ENCODE peak calls at places on chromosomes 1 and 21, in five cellular contexts. G is cardiac muscle cell, P is HAP-1, A is adrenal gland, E is heart left ventricle. H is an unnamed sample. For H3K27me3, the result is how much of the 10 kb centered on the place peaks cover.

GRCh38 chr1:246117066-246117791 is 389.9 kb downstream of the SMYD3 start:
- DNase-seq in G (peak), P (peak), A (peak), E (no peak), H (peak)

GRCh38 chr1:19910650-19911049 is 12.8 kb downstream of the PLA2G2E start:
- DNase-seq in G (no peak), P (no peak), A (no peak), E (no peak), H (no peak)

GRCh38 chr1:118081387-118081786 is 103.6 kb downstream of the SPAG17 start:
- DNase-seq in G (no peak), P (no peak), A (no peak), E (no peak), H (no peak)

GRCh38 chr1:25875856-25876692 is 566 bp upstream of the PAQR7 start:
- DNase-seq in G (no peak), P (no peak), A (peak), E (no peak), H (no peak)

GRCh38 chr1:25906644-25907300 is 553 bp upstream of the STMN1 start:
- DNase-seq in G (no peak), P (peak), A (peak), E (peak), H (no peak)

GRCh38 chr1:53372501-53372951 is 44.7 kb upstream of the LRP8 start:
- DNase-seq in G (no peak), P (peak), A (no peak), E (no peak), H (no peak)

GRCh38 chr1:204479387-204480136 is 15.0 kb downstream of the PIK3C2B start:
- DNase-seq in G (no peak), P (no peak), A (no peak), E (no peak), H (no peak)

GRCh38 chr1:53957231-53957818 is 11.2 kb downstream of the LRRC42 start:
- DNase-seq in G (no peak), P (no peak), A (no peak), E (no peak), H (no peak)

GRCh38 chr21:38326899-38327298 is 70.1 kb downstream of the KCNJ15 start:
- DNase-seq in G (no peak), P (no peak), A (no peak), E (no peak), H (no peak)

GRCh38 chr1:156433032-156433431 is 64.0 kb downstream of the RHBG start:
- DNase-seq in G (no peak), P (no peak), A (no peak), E (no peak), H (no peak)

GRCh38 chr1:7470904-7471638 is 300.0 kb upstream of the VAMP3 start:
- DNase-seq in G (peak), P (no peak), A (peak), E (peak), H (no peak)

GRCh38 chr1:177181280-177181630 is 10.5 kb downstream of the BRINP2 start:
- DNase-seq in G (no peak), P (no peak), A (peak), E (no peak), H (no peak)

GRCh38 chr1:29811247-29811646 is 574.9 kb downstream of the PTPRU start:
- DNase-seq in G (no peak), P (no peak), A (no peak), E (no peak), H (no peak)

GRCh38 chr1:99230695-99231094 is 33.6 kb upstream of the PLPPR4 start:
- DNase-seq in G (no peak), P (no peak), A (no peak), E (no peak), H (no peak)

GRCh38 chr1:119689511-119689910 is 22.2 kb upstream of the PHGDH start:
- DNase-seq in G (no peak), P (no peak), A (no peak), E (no peak), H (no peak)

GRCh38 chr1:180988221-180988826 is 34.3 kb downstream of the STX6 start:
- DNase-seq in G (peak), P (peak), A (no peak), E (no peak), H (no peak)

GRCh38 chr1:46655848-46656247 is 12.3 kb downstream of the ATPAF1 start:
- DNase-seq in G (no peak), P (no peak), A (no peak), E (no peak), H (no peak)

GRCh38 chr21:44337941-44338895 is 972 bp downstream of the CFAP410 start:
- DNase-seq in G (peak), P (peak), A (peak), E (peak), H (no peak)

GRCh38 chr21:44017601-44018000 is 5.5 kb downstream of the TRAPPC10 start:
- DNase-seq in G (no peak), P (no peak), A (peak), E (no peak), H (no peak)

GRCh38 chr1:15799928-15800835 is 7.3 kb downstream of the UQCRHL start:
- DNase-seq in G (peak), P (peak), A (peak), E (no peak), H (no peak)

GRCh38 chr1:74732960-74733615 is at the start of the genes CRYZ and TYW3:
- DNase-seq in G (peak), P (peak), A (peak), E (peak), H (peak)

GRCh38 chr1:91761303-91761721 is 124.6 kb downstream of the TGFBR3 start:
- DNase-seq in G (no peak), P (peak), A (peak), E (no peak), H (no peak)

GRCh38 chr21:41169701-41170100 is 1.7 kb downstream of the BACE2 start:
- DNase-seq in G (peak), P (no peak), A (no peak), E (no peak), H (no peak)

GRCh38 chr1:182925661-182926060 is 27.3 kb downstream of the SHCBP1L start:
- DNase-seq in G (no peak), P (no peak), A (no peak), E (no peak), H (no peak)

GRCh38 chr1:53068314-53069084 is 6.5 kb downstream of the PODN start:
- DNase-seq in G (no peak), P (peak), A (no peak), E (peak), H (no peak)

GRCh38 chr1:27499142-27499541 is 9.2 kb upstream of the WASF2 start:
- DNase-seq in G (no peak), P (no peak), A (no peak), E (no peak), H (no peak)

GRCh38 chr1:110605901-110606783 is at the start of gene KCNA2:
- DNase-seq in G (peak), P (peak), A (no peak), E (peak), H (no peak)

GRCh38 chr1:32386993-32387392 is 7.2 kb downstream of the BSDC1 start:
- DNase-seq in G (no peak), P (no peak), A (no peak), E (no peak), H (no peak)

DNA sequence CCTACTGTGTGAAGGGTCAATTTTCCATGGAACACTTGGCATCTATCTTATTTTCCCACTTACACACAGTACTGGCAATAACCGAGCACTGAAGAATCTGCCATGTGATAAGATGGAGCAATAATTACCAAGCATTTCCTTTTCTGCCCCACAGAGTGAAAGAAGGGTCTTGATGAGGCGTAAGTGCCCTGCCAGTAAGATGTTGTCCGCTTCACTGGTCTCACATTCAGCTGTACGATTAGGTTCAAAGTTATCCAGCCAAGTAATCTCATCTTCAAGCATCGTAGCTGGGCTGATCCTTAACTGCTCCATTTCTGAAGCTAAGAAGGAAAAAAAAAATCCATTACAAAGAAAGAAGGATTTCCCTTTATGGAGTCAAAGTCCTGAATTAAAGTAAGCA is 67.8 kb downstream of the PCSK9 start:
- DNase-seq in G (peak), P (no peak), A (no peak), E (no peak), H (no peak)
- H3K4me3 ChIP-seq in G (no peak), P (no peak), A (no peak), E (no peak), H (no peak)

GRCh38 chr1:54998677-54999076 is at the start of gene BSND:
- DNase-seq in G (no peak), P (no peak), A (no peak), E (no peak), H (no peak)
- H3K27me3 ChIP-seq in G (under half), P (under half), A (under half), E (under half), H (under half)

GRCh38 chr1:220880726-220881506 is 1.7 kb downstream of the HLX start:
- DNase-seq in G (peak), P (peak), A (peak), E (peak), H (no peak)
- H3K4me3 ChIP-seq in G (no peak), P (peak), A (no peak), E (peak), H (no peak)

DNA sequence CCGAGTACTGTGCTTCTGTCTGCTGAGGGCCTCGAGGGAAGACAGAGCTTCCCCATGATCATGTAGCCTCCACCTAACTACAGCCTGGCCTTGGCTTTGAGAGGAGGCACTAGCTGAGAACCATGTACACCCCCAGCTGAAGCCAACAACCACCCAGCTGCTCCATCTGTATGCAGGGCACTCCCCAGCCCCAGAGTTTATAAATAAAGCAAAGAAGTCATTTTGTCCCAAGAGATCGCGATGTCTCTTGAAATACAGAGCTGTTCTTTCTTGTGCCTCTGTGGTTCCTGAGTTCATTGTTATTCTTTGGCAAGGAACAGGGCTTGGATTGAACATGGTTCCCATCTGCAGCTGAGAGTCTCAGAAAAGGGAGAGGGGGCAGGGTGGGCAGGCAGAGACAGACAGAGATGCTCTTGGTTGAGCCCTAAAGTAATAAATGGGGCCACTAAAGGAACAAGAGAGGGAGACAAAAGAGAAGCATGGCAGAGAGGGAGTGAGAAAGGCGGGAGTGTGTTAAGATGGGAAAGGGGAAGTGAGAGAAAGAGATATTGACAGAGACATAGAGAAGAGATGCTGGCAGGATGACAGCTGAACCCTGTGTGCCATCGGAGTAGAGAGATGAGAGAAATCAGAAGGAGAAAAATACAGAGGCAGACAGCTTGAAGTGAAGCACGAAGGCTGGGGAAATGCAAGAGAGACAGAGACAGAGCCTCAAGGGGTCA is 63.3 kb downstream of the TNR start:
- DNase-seq in G (no peak), P (no peak), A (no peak), E (no peak), H (no peak)
- H3K27me3 ChIP-seq in G (under half), P (under half), A (under half), E (under half), H (under half)

GRCh38 chr1:43979261-43979527 is 184 bp downstream of the B4GALT2 start:
- DNase-seq in G (no peak), P (no peak), A (no peak), E (no peak), H (no peak)

GRCh38 chr1:43978551-43979260 is at the start of gene B4GALT2:
- DNase-seq in G (peak), P (peak), A (no peak), E (peak), H (no peak)

GRCh38 chr1:43976890-43977289 is 2.1 kb upstream of the B4GALT2 start:
- DNase-seq in G (no peak), P (no peak), A (no peak), E (no peak), H (no peak)

GRCh38 chr1:43978264-43978550 is 803 bp upstream of the B4GALT2 start:
- DNase-seq in G (no peak), P (no peak), A (no peak), E (no peak), H (no peak)

GRCh38 chr1:43977376-43978263 is 1.4 kb upstream of the B4GALT2 start:
- DNase-seq in G (no peak), P (no peak), A (no peak), E (no peak), H (no peak)
- H3K4me3 ChIP-seq in G (no peak), P (no peak), A (no peak), E (no peak), H (no peak)

DNA sequence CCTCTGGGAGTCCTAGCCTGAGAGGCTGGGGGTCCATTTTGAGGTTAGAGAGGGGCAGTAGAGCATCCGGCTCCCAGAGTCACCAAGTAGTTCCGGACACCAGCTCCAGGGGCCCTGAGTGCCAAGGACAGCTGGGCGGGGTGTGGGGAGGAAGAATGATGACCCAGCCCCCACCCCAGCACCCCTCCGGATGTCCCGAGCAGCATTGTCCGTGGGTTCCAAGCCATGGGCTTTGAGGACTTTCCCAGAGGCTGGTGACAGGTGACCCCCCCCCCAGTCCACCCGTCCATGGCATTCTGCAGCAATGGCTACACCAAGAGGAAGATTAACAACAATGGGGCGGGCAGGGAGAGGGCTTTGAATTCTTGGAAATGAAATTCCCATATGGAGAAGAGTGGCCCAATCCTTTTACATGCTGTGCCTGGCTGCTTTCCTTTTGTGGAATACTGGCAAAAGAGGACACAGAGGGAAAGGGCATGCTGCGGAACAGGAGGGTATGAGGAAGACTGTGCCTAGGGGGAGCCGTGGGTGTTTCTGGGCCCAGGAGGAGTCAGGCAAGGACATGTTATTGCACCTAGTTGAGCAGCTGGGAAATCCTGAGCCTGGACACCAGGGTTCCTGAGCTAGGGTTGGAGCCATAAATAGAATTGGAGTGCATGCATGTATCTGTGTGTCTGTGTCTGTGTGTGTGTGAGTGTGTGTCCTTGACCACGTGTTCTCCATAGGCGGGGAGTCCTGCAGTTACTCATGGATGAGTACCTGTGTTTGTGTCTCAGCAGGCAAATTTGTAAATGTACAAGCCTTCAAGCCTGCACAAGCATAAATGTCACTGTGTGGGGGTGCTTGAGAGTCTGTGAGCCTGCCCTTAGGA is 953 bp downstream of the ATP1A2 start:
- DNase-seq in G (peak), P (no peak), A (peak), E (no peak), H (no peak)
- H3K27me3 ChIP-seq in G (under half), P (under half), A (under half), E (under half), H (under half)

GRCh38 chr1:228058981-228059535 is 23.4 kb upstream of the ARF1 start:
- DNase-seq in G (no peak), P (no peak), A (no peak), E (peak), H (no peak)
- H3K4me3 ChIP-seq in G (no peak), P (peak), A (no peak), E (no peak), H (no peak)

DNA sequence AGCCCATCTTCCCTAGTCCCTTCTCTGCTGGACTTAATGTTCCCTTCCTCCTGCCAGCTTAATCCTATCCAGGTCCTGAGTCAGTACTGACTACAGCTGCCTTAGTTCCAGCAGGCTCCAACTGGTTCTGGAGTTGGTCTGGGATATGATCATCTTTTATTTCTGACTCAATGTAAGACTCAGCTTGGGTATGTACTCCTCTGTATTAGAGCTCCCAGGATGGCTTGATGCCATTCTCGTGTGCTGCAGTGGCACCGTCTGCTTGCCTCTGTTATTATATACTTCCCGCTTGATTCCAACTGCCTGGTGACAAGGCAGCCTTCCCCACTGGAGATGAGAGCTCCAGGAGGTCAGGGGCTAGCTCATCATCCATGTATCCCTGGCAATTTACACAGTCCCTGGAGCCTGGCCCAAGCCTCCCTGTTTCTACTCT is 164.4 kb upstream of the DPT start:
- DNase-seq in G (peak), P (no peak), A (no peak), E (peak), H (no peak)
- H3K27me3 ChIP-seq in G (under half), P (under half), A (under half), E (under half), H (under half)

GRCh38 chr1:218350909-218351616 is 5.9 kb downstream of the TGFB2 start:
- DNase-seq in G (peak), P (no peak), A (no peak), E (no peak), H (no peak)
- H3K4me3 ChIP-seq in G (peak), P (no peak), A (no peak), E (peak), H (no peak)

DNA sequence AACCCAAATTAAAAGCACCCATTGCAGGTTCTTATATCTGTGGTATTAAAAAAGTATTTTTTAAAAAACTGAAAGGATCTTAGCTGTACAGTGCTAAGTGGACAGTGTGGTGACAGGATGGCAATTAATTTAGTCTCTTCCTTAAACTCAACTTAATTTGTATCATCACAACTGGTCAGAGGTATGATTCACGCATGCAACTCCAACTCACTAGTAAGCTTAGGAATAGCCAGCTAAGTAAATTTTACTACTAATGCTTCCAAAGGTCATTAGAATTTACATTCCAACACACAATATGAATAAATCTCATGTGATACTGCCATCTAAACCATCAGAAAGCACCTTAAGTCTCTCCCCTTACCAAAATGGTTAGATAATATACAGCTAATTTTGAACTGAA is 35.4 kb downstream of the ENAH start:
- DNase-seq in G (no peak), P (no peak), A (no peak), E (no peak), H (no peak)
- H3K27me3 ChIP-seq in G (under half), P (under half), A (under half), E (under half), H (under half)

H was measured in iPS DF 6.9.